ENCODE peak calls at places on chromosomes 1 and 21, in six cellular contexts. J, Y, B, A, U and D are unnamed samples.

GRCh38 chr1:177306981-177307380 is 136.2 kb downstream of the BRINP2 start:
- DNase-seq in J (no peak), Y (no peak), B (no peak), A (no peak), U (no peak), D (no peak)

GRCh38 chr1:69568435-69569280 is 936 bp downstream of the LRRC7 start:
- DNase-seq in J (no peak), Y (peak), B (no peak), A (no peak), U (peak), D (no peak)

GRCh38 chr21:20720623-20721022 is 277.6 kb upstream of the NCAM2 start:
- DNase-seq in J (no peak), Y (no peak), B (no peak), A (no peak), U (no peak), D (no peak)

GRCh38 chr1:156652131-156652991 is 10.4 kb downstream of the BCAN start:
- DNase-seq in J (no peak), Y (no peak), B (no peak), A (no peak), U (no peak), D (no peak)

GRCh38 chr1:75085931-75086330 is 48.3 kb upstream of the LHX8 start:
- DNase-seq in J (no peak), Y (no peak), B (no peak), A (no peak), U (no peak), D (no peak)

GRCh38 chr1:67760030-67760821 is 73.0 kb downstream of the GNG12 start:
- DNase-seq in J (no peak), Y (peak), B (peak), A (peak), U (peak), D (no peak)

GRCh38 chr1:58713841-58714240 is 14.0 kb upstream of the MYSM1 start:
- DNase-seq in J (no peak), Y (no peak), B (no peak), A (no peak), U (no peak), D (no peak)

GRCh38 chr21:34908424-34909055 is 140.6 kb downstream of the RUNX1 start:
- DNase-seq in J (no peak), Y (no peak), B (no peak), A (no peak), U (no peak), D (no peak)

GRCh38 chr1:24913616-24914225 is 16.4 kb downstream of the RUNX3 start:
- DNase-seq in J (no peak), Y (no peak), B (no peak), A (no peak), U (no peak), D (no peak)

GRCh38 chr1:2412773-2413494 is 570 bp upstream of the PEX10 start:
- DNase-seq in J (no peak), Y (no peak), B (no peak), A (peak), U (peak), D (peak)

GRCh38 chr1:22745675-22746585 is 35.3 kb downstream of the EPHB2 start:
- DNase-seq in J (no peak), Y (no peak), B (no peak), A (no peak), U (no peak), D (no peak)

GRCh38 chr1:230112131-230112701 is 45.2 kb downstream of the GALNT2 start:
- DNase-seq in J (no peak), Y (peak), B (no peak), A (no peak), U (no peak), D (no peak)

GRCh38 chr1:13965770-13966398 is 265.9 kb downstream of the PRDM2 start:
- DNase-seq in J (no peak), Y (peak), B (no peak), A (peak), U (no peak), D (no peak)

GRCh38 chr1:30028939-30029338 is 694.4 kb downstream of the MATN1 start:
- DNase-seq in J (no peak), Y (no peak), B (no peak), A (no peak), U (no peak), D (no peak)

GRCh38 chr1:155912056-155912536 is 947 bp upstream of the RIT1 start:
- DNase-seq in J (no peak), Y (no peak), B (no peak), A (no peak), U (no peak), D (no peak)

GRCh38 chr1:58768332-58768731 is 15.5 kb downstream of the JUN start:
- DNase-seq in J (no peak), Y (no peak), B (no peak), A (no peak), U (no peak), D (no peak)

GRCh38 chr21:36065497-36066036 is 4.3 kb upstream of the CBR1 start:
- DNase-seq in J (no peak), Y (no peak), B (no peak), A (no peak), U (no peak), D (no peak)

GRCh38 chr1:118297521-118297920 is 112.5 kb upstream of the SPAG17 start:
- DNase-seq in J (no peak), Y (no peak), B (no peak), A (no peak), U (no peak), D (no peak)